ENCODE peak calls at places on chromosomes 5 and 9, in eight cellular contexts. Y, O, M, G, L, P, A and D are unnamed samples.

GRCh38 chr9:7534211-7534935 is 265.2 kb downstream of the DMAC1 start:
- DNase-seq in P (no peak), L (no peak), G (no peak), Y (no peak), A (no peak), O (no peak), M (no peak), D (no peak)

GRCh38 chr9:38235244-38235643 is 157.3 kb upstream of the ALDH1B1 start:
- DNase-seq in A (no peak), L (no peak), Y (no peak), M (no peak), P (no peak), O (no peak), G (no peak), D (no peak)

GRCh38 chr9:14383296-14383695 is 69.4 kb upstream of the NFIB start:
- DNase-seq in P (peak), L (no peak), M (no peak), Y (no peak), A (no peak), G (no peak), O (peak), D (no peak)

GRCh38 chr5:109865636-109866035 is 175.9 kb downstream of the MAN2A1 start:
- DNase-seq in A (no peak), G (no peak), P (no peak), M (no peak), L (no peak), Y (no peak), O (peak), D (peak)

GRCh38 chr9:123063172-123063508 is 29.7 kb downstream of the GPR21 start:
- DNase-seq in G (no peak), O (peak), Y (no peak), A (no peak), P (no peak), L (no peak), M (no peak), D (no peak)

GRCh38 chr9:136693490-136694162 is 6.4 kb upstream of the AGPAT2 start:
- DNase-seq in O (no peak), G (no peak), A (no peak), M (no peak), P (no peak), L (peak), Y (no peak), D (peak)

GRCh38 chr5:437281-437771 is 5.7 kb upstream of the EXOC3 start:
- DNase-seq in O (no peak), M (no peak), A (no peak), G (peak), L (peak), Y (no peak), P (no peak), D (no peak)

GRCh38 chr5:6868170-6868569 is 154.9 kb downstream of the TENT4A start:
- DNase-seq in M (no peak), L (peak), Y (no peak), O (no peak), G (no peak), P (peak), A (no peak), D (no peak)

GRCh38 chr5:43429706-43430105 is 17.5 kb upstream of the CCL28 start:
- DNase-seq in O (no peak), P (no peak), A (no peak), M (no peak), Y (no peak), G (no peak), L (no peak), D (no peak)

GRCh38 chr5:136203303-136203922 is 10.5 kb upstream of the SMIM32 start:
- DNase-seq in O (no peak), Y (no peak), A (no peak), M (no peak), G (no peak), L (no peak), P (no peak), D (no peak)

GRCh38 chr9:100689635-100690034 is 111.8 kb downstream of the CAVIN4 start:
- DNase-seq in O (no peak), L (no peak), Y (no peak), G (no peak), P (no peak), M (no peak), A (no peak), D (no peak)

GRCh38 chr5:30991462-30991861 is 202.0 kb upstream of the CDH6 start:
- DNase-seq in G (no peak), A (no peak), P (no peak), Y (no peak), O (no peak), M (no peak), L (no peak), D (no peak)